ENCODE peak calls at places on chromosomes 2 and 18, in five cellular contexts. K is K562, F is GM23248, R is DND-41, X is hepatocyte. B is an unnamed sample.

GRCh38 chr2:134377730-134378129 is 123.9 kb downstream of the MGAT5 start:
- DNase-seq in F (no peak), X (no peak), K (no peak), R (no peak), B (no peak)

GRCh38 chr18:13240060-13240725 is 21.6 kb downstream of the LDLRAD4 start:
- DNase-seq in K (no peak), R (no peak), F (no peak), X (no peak), B (no peak)

GRCh38 chr2:102606353-102606752 is 13.0 kb upstream of the SLC9A2 start:
- DNase-seq in X (peak; percentile 44), K (no peak), F (peak; percentile 46), R (no peak), B (peak; percentile 96)

GRCh38 chr2:145875011-145875410 is 1355.1 kb upstream of the ZEB2 start:
- DNase-seq in F (no peak), R (no peak), K (no peak), X (no peak), B (no peak)

GRCh38 chr18:55302337-55302833 is 285.6 kb downstream of the TCF4 start:
- DNase-seq in R (no peak), F (peak; percentile 50), K (no peak), X (no peak), B (no peak)

GRCh38 chr2:227420063-227421052 is 32.6 kb upstream of the SCYGR1 start:
- DNase-seq in X (no peak), R (no peak), K (no peak), F (no peak), B (no peak)

GRCh38 chr18:35153609-35154273 is 87.1 kb upstream of the ZNF397 start:
- DNase-seq in K (no peak), X (no peak), F (no peak), R (peak; percentile 45), B (no peak)

GRCh38 chr2:233689498-233689897 is 3.2 kb upstream of the UGT1A6 start:
- DNase-seq in R (no peak), K (no peak), X (no peak), F (no peak), B (no peak)

GRCh38 chr2:141392517-141393213 is 738.2 kb downstream of the LRP1B start:
- DNase-seq in F (peak; percentile 13), X (peak; percentile 25), R (no peak), K (no peak), B (no peak)

GRCh38 chr2:239864247-239865058 is 160.7 kb downstream of the NDUFA10 start:
- DNase-seq in X (no peak), K (no peak), F (no peak), R (no peak), B (no peak)

GRCh38 chr18:59921384-59921891 is 21.6 kb downstream of the PMAIP1 start:
- DNase-seq in X (no peak), F (no peak), K (no peak), R (peak; percentile 81), B (peak; percentile 62)

GRCh38 chr18:11500153-11501122 is 109.0 kb upstream of the SLC35G4 start:
- DNase-seq in X (peak; percentile 79), F (peak; percentile 99), K (no peak), R (no peak), B (peak; percentile 98)

GRCh38 chr2:61011649-61012048 is 5.9 kb upstream of the PEX13 start:
- DNase-seq in K (no peak), X (no peak), F (peak; percentile 57), R (no peak), B (no peak)
- TF ChIP-seq EZH2 in K (no peak), X (no peak), F (no peak), R (no peak), B (no peak)

DNA sequence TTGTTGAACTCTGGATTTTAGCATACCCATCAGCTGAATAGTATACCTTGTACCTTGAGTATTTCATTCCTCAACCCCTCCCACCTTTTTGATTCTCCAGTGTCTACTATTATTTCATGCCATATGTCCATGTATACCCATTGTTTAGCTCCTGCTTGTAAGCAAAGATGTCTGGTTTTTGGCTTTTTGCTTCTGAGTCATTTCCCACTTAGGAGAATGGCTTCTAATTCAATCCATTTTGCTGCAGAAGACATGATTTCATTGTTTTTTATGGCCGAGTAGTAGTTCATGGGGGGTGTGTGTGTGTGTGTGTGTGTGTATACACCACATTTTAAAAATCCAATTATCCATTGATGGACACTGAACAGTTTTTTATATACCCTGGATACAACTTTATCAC is 24.3 kb upstream of the MOCOS start:
- DNase-seq in X (no peak), F (peak; percentile 14), K (no peak), R (no peak), B (no peak)
- H3K27ac ChIP-seq in X (no peak overlapping the region), F (no peak overlapping the region), K (no peak overlapping the region), R (no peak overlapping the region), B (no peak overlapping the region)

GRCh38 chr18:75132068-75132467 is 76.9 kb downstream of the PTGR3 start:
- DNase-seq in F (no peak), K (no peak), R (no peak), X (no peak), B (no peak)
- TF ChIP-seq EZH2 in F (no peak), K (no peak), R (no peak), X (no peak), B (no peak)

GRCh38 chr2:127659408-127660290 is 13.7 kb downstream of the GPR17 start:
- DNase-seq in X (no peak), K (no peak), R (peak; percentile 48), F (no peak), B (no peak)

GRCh38 chr2:127658641-127659407 is 12.9 kb downstream of the GPR17 start:
- DNase-seq in F (no peak), X (no peak), R (no peak), K (no peak), B (no peak)

GRCh38 chr2:127661072-127661618 is 14.2 kb downstream of the LIMS2 start:
- DNase-seq in X (no peak), R (no peak), F (peak; percentile 51), K (no peak), B (no peak)

GRCh38 chr2:127661949-127662510 is 13.3 kb downstream of the LIMS2 start:
- DNase-seq in R (no peak), X (no peak), F (peak; percentile 86), K (no peak), B (no peak)

GRCh38 chr2:127660291-127660578 is 14.3 kb downstream of the GPR17 start:
- DNase-seq in K (no peak), X (no peak), F (no peak), R (no peak), B (no peak)
- H3K27ac ChIP-seq in K (no peak overlapping the region), X (no peak overlapping the region), F (no peak overlapping the region), R (no peak overlapping the region), B (no peak overlapping the region)

GRCh38 chr18:69596345-69596744 is 195.7 kb downstream of the DOK6 start:
- DNase-seq in X (no peak), F (peak; percentile 7), R (no peak), K (no peak), B (no peak)
- TF ChIP-seq EZH2 in X (no peak), F (no peak), R (no peak), K (no peak), B (no peak)

GRCh38 chr2:99809259-99809900 is 319.6 kb upstream of the REV1 start:
- DNase-seq in X (no peak), R (no peak), F (no peak), K (no peak), B (no peak)
- H3K27ac ChIP-seq in X (no peak overlapping the region), R (no peak overlapping the region), F (no peak overlapping the region), K (no peak overlapping the region), B (no peak overlapping the region)

DNA sequence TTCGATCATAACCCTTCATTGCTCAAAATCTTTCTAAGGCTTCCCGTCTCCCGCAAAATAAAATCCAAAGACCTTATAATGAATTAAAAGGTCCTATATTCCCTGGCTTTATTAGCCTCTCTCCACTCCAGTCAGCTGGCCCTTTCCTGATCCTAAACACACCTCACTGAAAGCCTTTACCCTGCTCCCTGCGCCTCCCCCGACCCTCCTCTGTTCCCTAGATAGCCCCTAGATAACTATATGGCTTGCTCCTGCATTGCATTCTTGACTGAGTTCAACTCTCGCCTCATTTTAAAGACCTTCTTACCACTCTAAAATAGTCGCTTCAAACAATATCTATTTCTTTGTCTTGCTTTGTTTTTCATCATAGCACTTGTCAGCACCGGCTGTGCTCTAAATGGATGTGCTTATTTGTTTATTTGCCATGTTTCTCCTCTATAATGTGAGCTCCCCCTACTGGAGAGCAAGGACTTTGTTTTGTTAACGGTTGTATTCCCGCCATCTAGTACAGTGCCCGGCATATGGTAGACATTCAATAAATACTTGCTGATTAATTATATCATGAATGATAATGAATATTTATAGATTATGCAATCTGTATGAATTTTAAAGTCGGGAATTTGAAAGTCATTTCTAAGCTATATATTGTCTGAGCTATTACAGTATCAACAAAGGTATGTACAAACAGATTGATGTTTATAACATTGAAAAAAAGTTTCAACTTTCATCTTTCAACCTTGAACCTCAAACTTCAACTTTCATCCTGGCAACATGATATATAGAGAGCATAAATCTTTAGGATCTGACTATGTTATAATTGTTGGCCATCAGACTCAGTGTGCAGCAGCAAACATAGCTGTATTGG is 32.4 kb upstream of the VIT start:
- DNase-seq in K (peak; percentile 38), X (peak; percentile 75), R (peak; percentile 9), F (peak; percentile 86), B (peak; percentile 49)
- TF ChIP-seq EZH2 in K (no peak), X (no peak), R (no peak), F (no peak), B (no peak)

DNA sequence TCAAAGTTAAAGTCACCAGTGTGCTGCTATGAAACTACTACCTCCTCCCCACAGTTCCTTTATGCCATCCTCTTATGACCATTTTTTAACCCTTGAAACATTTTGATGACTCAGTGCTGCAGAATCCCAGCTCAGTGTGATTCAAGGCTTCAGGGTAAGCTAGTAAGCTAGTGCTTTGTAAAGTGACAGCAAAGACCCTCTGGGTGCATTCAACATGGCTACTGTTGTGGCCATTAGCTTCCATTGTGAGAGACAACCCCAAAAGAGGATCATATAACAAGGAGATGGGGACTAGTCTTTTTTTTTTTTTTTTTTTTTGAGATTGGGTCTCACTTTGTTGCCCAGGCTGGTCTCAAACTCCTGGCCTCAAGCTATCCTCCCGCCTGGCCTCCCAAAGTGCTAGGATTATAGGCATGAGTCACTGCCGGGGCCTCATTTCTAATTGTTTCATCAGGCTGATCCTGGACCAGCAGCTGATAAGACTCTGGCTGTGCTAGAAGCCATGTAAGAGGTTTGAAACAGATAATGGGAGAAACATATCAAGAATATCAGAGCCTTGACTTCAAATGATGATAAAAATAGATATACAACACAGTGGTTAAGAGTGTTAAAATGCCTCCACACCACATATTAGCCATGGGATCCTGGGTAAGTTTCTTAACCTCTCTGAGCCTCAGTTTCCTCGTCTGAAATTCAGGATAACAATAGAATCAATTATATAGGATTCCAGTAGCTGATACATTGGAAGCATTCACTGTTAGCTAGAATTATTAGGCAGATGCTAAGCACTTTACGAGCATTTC is 65.7 kb upstream of the RTN4 start:
- DNase-seq in F (peak; percentile 70), K (peak; percentile 47), X (no peak), R (no peak), B (peak; percentile 55)
- H3K27ac ChIP-seq in F (no peak overlapping the region), K (peak overlapping the region; percentile 71), X (no peak overlapping the region), R (no peak overlapping the region), B (no peak overlapping the region)

B was measured in mammary epithelial cell.